ENCODE peak calls at places on chromosomes 6 and 20, in eight cellular contexts. N is tibial nerve, G is GM10248, F is transverse colon, V is astrocyte of the spinal cord, Z is psoas muscle, T is dorsolateral prefrontal cortex, Q is neural crest cell. Y is an unnamed sample.

GRCh38 chr20:9516658-9516987 is 2.2 kb downstream of the LAMP5 start:
- DNase-seq in N (no peak), Z (no peak), G (no peak), V (no peak), F (no peak), Q (no peak), T (no peak), Y (no peak)

GRCh38 chr6:19835605-19836004 is 1.6 kb upstream of the ID4 start:
- DNase-seq in T (no peak), Z (no peak), V (no peak), Q (no peak), G (no peak), N (no peak), F (no peak), Y (no peak)

GRCh38 chr20:14569631-14570030 is 232.2 kb upstream of the FLRT3 start:
- DNase-seq in Q (no peak), G (no peak), V (no peak), Z (no peak), F (no peak), N (no peak), T (no peak), Y (no peak)

GRCh38 chr6:157563611-157564284 is 182.8 kb downstream of the ZDHHC14 start:
- DNase-seq in Z (no peak), T (no peak), G (peak; percentile 85), Q (no peak), V (no peak), F (no peak), N (no peak), Y (no peak)

GRCh38 chr6:157597461-157598312 is 216.7 kb downstream of the ZDHHC14 start:
- DNase-seq in T (no peak), V (peak; percentile 41), G (peak; percentile 72), Z (peak; percentile 37), F (peak; percentile 61), N (no peak), Q (peak; percentile 36), Y (peak; percentile 64)

GRCh38 chr6:145715426-145715825 is 19.9 kb downstream of the EPM2A start:
- DNase-seq in Q (no peak), F (no peak), G (no peak), V (no peak), Z (no peak), T (no peak), N (no peak), Y (no peak)

GRCh38 chr20:16576219-16576618 is 3.0 kb upstream of the KIF16B start:
- DNase-seq in G (no peak), T (no peak), Q (no peak), Z (no peak), F (no peak), V (no peak), N (no peak), Y (no peak)

GRCh38 chr20:51687071-51687470 is 81.1 kb downstream of the ATP9A start:
- DNase-seq in G (no peak), Q (no peak), V (peak; percentile 67), F (no peak), N (no peak), Z (no peak), T (no peak), Y (no peak)

GRCh38 chr20:31452575-31452974 is 12.1 kb downstream of the DEFB123 start:
- DNase-seq in T (no peak), N (no peak), V (no peak), F (no peak), Q (no peak), G (no peak), Z (no peak), Y (no peak)

GRCh38 chr6:170026272-170027110 is 264.4 kb downstream of the DLL1 start:
- DNase-seq in T (no peak), V (no peak), G (no peak), F (peak; percentile 59), Q (no peak), N (no peak), Z (no peak), Y (no peak)

GRCh38 chr20:25402583-25402982 is 4.9 kb upstream of the GINS1 start:
- DNase-seq in Q (no peak), V (peak; percentile 15), F (no peak), G (no peak), Z (no peak), T (no peak), N (no peak), Y (no peak)

GRCh38 chr6:157755752-157756411 is 67.2 kb upstream of the SNX9 start:
- DNase-seq in T (no peak), N (no peak), G (no peak), V (no peak), F (no peak), Z (no peak), Q (no peak), Y (no peak)

GRCh38 chr6:47646689-47647088 is 51.7 kb upstream of the ADGRF4 start:
- DNase-seq in F (no peak), Q (no peak), Z (no peak), V (no peak), T (no peak), G (no peak), N (no peak), Y (no peak)

GRCh38 chr20:13022401-13023170 is 13.8 kb downstream of the SPTLC3 start:
- DNase-seq in V (peak; percentile 81), G (no peak), T (no peak), Q (no peak), Z (no peak), N (no peak), F (no peak), Y (no peak)

GRCh38 chr6:162177733-162178132 is 549.8 kb downstream of the PRKN start:
- DNase-seq in V (peak; percentile 41), Z (no peak), F (no peak), N (no peak), G (no peak), Q (no peak), T (no peak), Y (no peak)

GRCh38 chr6:120431841-120432240 is 902.4 kb downstream of the TBC1D32 start:
- DNase-seq in Q (no peak), Z (no peak), T (no peak), N (no peak), F (no peak), G (no peak), V (no peak), Y (no peak)

GRCh38 chr20:10171864-10172751 is 46.5 kb upstream of the SNAP25 start:
- DNase-seq in N (no peak), G (no peak), Q (peak; percentile 7), T (peak; percentile 69), V (peak; percentile 46), F (peak; percentile 22), Z (peak; percentile 44), Y (peak; percentile 41)

GRCh38 chr6:151443911-151444621 is 7.9 kb downstream of the RMND1 start:
- DNase-seq in Z (no peak), N (no peak), G (no peak), F (no peak), Q (no peak), V (no peak), T (no peak), Y (no peak)

GRCh38 chr6:52596371-52597028 is 19.6 kb upstream of the TRAM2 start:
- DNase-seq in Q (no peak), G (no peak), F (no peak), N (no peak), Z (no peak), T (no peak), V (peak; percentile 76), Y (no peak)

GRCh38 chr6:582370-582769 is 74.5 kb downstream of the HUS1B start:
- DNase-seq in G (no peak), Z (no peak), Q (no peak), V (peak; percentile 62), F (no peak), N (no peak), T (no peak), Y (peak; percentile 38)

GRCh38 chr6:170091000-170091638 is 199.8 kb downstream of the DLL1 start:
- DNase-seq in Q (no peak), Z (no peak), T (peak; percentile 21), V (no peak), N (no peak), F (peak; percentile 6), G (no peak), Y (peak; percentile 10)

GRCh38 chr20:48722002-48722731 is 105.6 kb downstream of the PREX1 start:
- DNase-seq in V (peak; percentile 86), G (no peak), T (no peak), Q (no peak), N (no peak), Z (no peak), F (peak; percentile 33), Y (no peak)

GRCh38 chr20:13412806-13413445 is 191.9 kb downstream of the ISM1 start:
- DNase-seq in V (no peak), T (no peak), N (no peak), Z (no peak), G (no peak), F (no peak), Q (no peak), Y (no peak)

GRCh38 chr6:163263196-163263595 is 151.3 kb upstream of the QKI start:
- DNase-seq in Z (peak; percentile 38), Q (no peak), N (peak; percentile 30), F (no peak), T (peak; percentile 71), V (peak; percentile 56), G (no peak), Y (no peak)

GRCh38 chr6:139982652-139983051 is 608.2 kb upstream of the CITED2 start:
- DNase-seq in V (peak; percentile 73), Q (no peak), G (no peak), N (no peak), T (no peak), Z (no peak), F (no peak), Y (no peak)

GRCh38 chr6:132130530-132131298 is 179.5 kb upstream of the CCN2 start:
- DNase-seq in T (no peak), G (no peak), N (no peak), V (peak; percentile 86), Q (no peak), F (peak; percentile 10), Z (peak; percentile 23), Y (no peak)
- TF ChIP-seq CTCF in T (no peak), G (no peak), N (no peak), V (no peak), Q (no peak), F (no peak), Z (no peak), Y (no peak)

DNA sequence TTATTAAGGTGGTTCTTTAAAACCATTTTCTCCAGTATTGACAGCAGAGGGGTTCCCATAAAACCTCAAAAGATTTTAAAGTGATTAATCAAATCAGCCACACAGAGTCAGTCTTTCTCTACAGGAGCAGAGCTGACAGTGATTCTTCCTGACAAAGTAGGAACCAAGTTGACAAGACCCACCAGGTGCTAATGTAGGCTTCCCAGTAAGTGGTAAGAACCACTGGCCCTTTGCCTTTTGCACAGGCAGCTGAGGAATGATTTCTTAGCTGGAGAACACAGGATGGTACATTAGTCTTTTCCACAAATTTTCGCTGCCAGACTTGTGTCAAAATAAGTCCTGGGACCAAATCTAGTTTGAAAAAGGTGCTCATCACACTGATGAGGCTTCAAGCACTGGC is 95.8 kb downstream of the ARMC2 start:
- DNase-seq in N (no peak), V (peak; percentile 20), F (no peak), T (no peak), Q (no peak), Z (no peak), G (no peak), Y (no peak)
- TF ChIP-seq CTCF in N (no peak), V (no peak), F (no peak), T (no peak), Q (no peak), Z (peak; percentile 15), G (no peak), Y (no peak)

GRCh38 chr6:39228992-39229767 is at the start of gene KCNK5:
- DNase-seq in Q (peak; percentile 79), N (peak; percentile 70), V (peak; percentile 7), F (peak; percentile 90), Z (peak; percentile 77), T (no peak), G (peak; percentile 83), Y (peak; percentile 81)
- TF ChIP-seq CTCF in Q (peak; percentile 78), N (peak; percentile 69), V (peak; percentile 8), F (peak; percentile 74), Z (peak; percentile 41), T (no peak), G (peak; percentile 42), Y (peak; percentile 77)

GRCh38 chr20:44070139-44070900 is 116.7 kb downstream of the JPH2 start:
- DNase-seq in V (no peak), Z (no peak), T (no peak), N (no peak), F (no peak), Q (no peak), G (peak; percentile 17), Y (no peak)
- TF ChIP-seq CTCF in V (no peak), Z (no peak), T (no peak), N (no peak), F (no peak), Q (no peak), G (no peak), Y (no peak)